ENCODE peak calls at places on chromosomes 11 and 22, in four cellular contexts. One of them, this sample, is unnamed.

GRCh38 chr11:120182790-120183491 is 27.9 kb upstream of the OAF start:
- DNase-seq in GM12878: no peak
- DNase-seq in H1: peak
- DNase-seq in SK-N-SH: no peak
- DNase-seq in this sample: peak

GRCh38 chr11:134634897-134635831 is 223.1 kb upstream of the B3GAT1 start:
- DNase-seq in GM12878: no peak
- DNase-seq in H1: no peak
- DNase-seq in SK-N-SH: peak
- DNase-seq in this sample: no peak

GRCh38 chr11:107683807-107684206 is 28.0 kb downstream of the SLN start:
- DNase-seq in GM12878: no peak
- DNase-seq in SK-N-SH: peak
- DNase-seq in H1: no peak
- DNase-seq in this sample: peak

GRCh38 chr11:94885133-94885532 is 88.2 kb downstream of the CWC15 start:
- DNase-seq in GM12878: peak
- DNase-seq in SK-N-SH: no peak
- DNase-seq in H1: no peak
- DNase-seq in this sample: no peak

GRCh38 chr11:112881461-112881860 is 79.8 kb upstream of the NCAM1 start:
- DNase-seq in GM12878: no peak
- DNase-seq in H1: peak
- DNase-seq in SK-N-SH: peak
- DNase-seq in this sample: peak

GRCh38 chr11:33959855-33960400 is 68.1 kb upstream of the LMO2 start:
- DNase-seq in H1: no peak
- DNase-seq in GM12878: no peak
- DNase-seq in SK-N-SH: no peak
- DNase-seq in this sample: no peak

GRCh38 chr22:39360674-39361413 is 11.1 kb downstream of the SYNGR1 start:
- DNase-seq in SK-N-SH: no peak
- DNase-seq in H1: no peak
- DNase-seq in GM12878: no peak
- DNase-seq in this sample: no peak

GRCh38 chr11:66016793-66017177 is 5.0 kb downstream of the CST6 start:
- DNase-seq in GM12878: no peak
- DNase-seq in SK-N-SH: no peak
- DNase-seq in H1: no peak
- DNase-seq in this sample: no peak

GRCh38 chr11:111561801-111562325 is 21.3 kb downstream of the LAYN start:
- DNase-seq in GM12878: no peak
- DNase-seq in SK-N-SH: no peak
- DNase-seq in H1: no peak
- DNase-seq in this sample: no peak

GRCh38 chr11:106827687-106828086 is 190.6 kb downstream of the GUCY1A2 start:
- DNase-seq in GM12878: no peak
- DNase-seq in H1: no peak
- DNase-seq in SK-N-SH: no peak
- DNase-seq in this sample: no peak

GRCh38 chr11:105224859-105225258 is 85.3 kb upstream of the CARD18 start:
- DNase-seq in GM12878: no peak
- DNase-seq in SK-N-SH: no peak
- DNase-seq in H1: no peak
- DNase-seq in this sample: no peak

GRCh38 chr22:19090183-19090582 is 32.0 kb downstream of the DGCR2 start:
- DNase-seq in GM12878: no peak
- DNase-seq in H1: no peak
- DNase-seq in SK-N-SH: no peak
- DNase-seq in this sample: no peak

GRCh38 chr22:46810856-46811786 is 48.7 kb downstream of the TBC1D22A start:
- DNase-seq in SK-N-SH: no peak
- DNase-seq in GM12878: no peak
- DNase-seq in H1: peak
- DNase-seq in this sample: no peak

GRCh38 chr22:46922037-46922436 is 159.6 kb downstream of the TBC1D22A start:
- DNase-seq in H1: no peak
- DNase-seq in SK-N-SH: no peak
- DNase-seq in GM12878: no peak
- DNase-seq in this sample: no peak

GRCh38 chr11:118697346-118697745 is 17.9 kb upstream of the TREH start:
- DNase-seq in GM12878: no peak
- DNase-seq in H1: no peak
- DNase-seq in SK-N-SH: no peak
- DNase-seq in this sample: no peak

GRCh38 chr11:45935349-45936064 is 13.1 kb downstream of the LARGE2 start:
- DNase-seq in H1: no peak
- DNase-seq in GM12878: no peak
- DNase-seq in SK-N-SH: no peak
- DNase-seq in this sample: no peak

GRCh38 chr22:41435560-41435959 is 11.0 kb downstream of the TOB2 start:
- DNase-seq in GM12878: no peak
- DNase-seq in SK-N-SH: no peak
- DNase-seq in H1: no peak
- DNase-seq in this sample: peak

GRCh38 chr11:3132271-3132781 is 32.8 kb downstream of the OSBPL5 start:
- DNase-seq in SK-N-SH: no peak
- DNase-seq in H1: no peak
- DNase-seq in GM12878: no peak
- DNase-seq in this sample: no peak

GRCh38 chr11:118666331-118666730 is 13.1 kb downstream of the TREH start:
- DNase-seq in SK-N-SH: no peak
- DNase-seq in H1: no peak
- DNase-seq in GM12878: no peak
- DNase-seq in this sample: no peak

GRCh38 chr11:112302226-112302868 is 41.7 kb upstream of the PLET1 start:
- DNase-seq in GM12878: no peak
- DNase-seq in H1: no peak
- DNase-seq in SK-N-SH: no peak
- DNase-seq in this sample: no peak

GRCh38 chr11:61616443-61616842 is 35.6 kb upstream of the SYT7 start:
- DNase-seq in SK-N-SH: no peak
- DNase-seq in H1: no peak
- DNase-seq in GM12878: no peak
- DNase-seq in this sample: no peak

DNA sequence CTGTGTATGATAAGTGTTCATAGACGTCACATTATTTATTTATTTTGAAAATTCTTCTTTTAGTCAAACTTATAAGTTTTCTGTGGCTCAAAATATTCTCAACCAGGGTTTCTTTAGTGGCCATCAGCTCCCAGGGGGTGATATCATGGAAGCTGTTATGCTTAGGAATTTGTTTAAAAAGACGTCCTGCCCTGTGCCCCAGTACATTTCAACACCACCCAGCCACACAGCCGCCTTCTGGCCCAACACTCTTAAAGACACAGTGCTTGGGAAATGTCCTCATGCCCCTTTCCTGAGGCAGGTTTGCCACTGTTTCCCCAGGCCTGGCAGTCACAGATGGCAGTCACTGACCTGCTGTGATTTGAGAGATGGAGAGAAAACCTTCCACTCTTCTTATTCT is 19.9 kb downstream of the TSKU start:
- DNase-seq in H1: no peak
- DNase-seq in GM12878: no peak
- DNase-seq in SK-N-SH: no peak
- DNase-seq in this sample: no peak
- TF ChIP-seq NRF1 in H1: no peak
- TF ChIP-seq NRF1 in GM12878: no peak
- TF ChIP-seq NRF1 in SK-N-SH: no peak
- TF ChIP-seq NRF1 in this sample: no peak

GRCh38 chr11:116653206-116653605 is 119.6 kb downstream of the BUD13 start:
- DNase-seq in GM12878: no peak
- DNase-seq in H1: no peak
- DNase-seq in SK-N-SH: no peak
- DNase-seq in this sample: no peak

GRCh38 chr11:116651757-116652237 is 121.0 kb downstream of the BUD13 start:
- DNase-seq in SK-N-SH: no peak
- DNase-seq in GM12878: no peak
- DNase-seq in H1: no peak
- DNase-seq in this sample: no peak

GRCh38 chr11:116650052-116650451 is 122.7 kb downstream of the BUD13 start:
- DNase-seq in SK-N-SH: no peak
- DNase-seq in H1: no peak
- DNase-seq in GM12878: no peak
- DNase-seq in this sample: no peak

GRCh38 chr11:116649268-116649667 is 123.5 kb downstream of the BUD13 start:
- DNase-seq in H1: no peak
- DNase-seq in SK-N-SH: no peak
- DNase-seq in GM12878: no peak
- DNase-seq in this sample: no peak

GRCh38 chr11:116651098-116651756 is 121.6 kb downstream of the BUD13 start:
- DNase-seq in GM12878: no peak
- DNase-seq in SK-N-SH: no peak
- DNase-seq in H1: no peak
- DNase-seq in this sample: peak
- TF ChIP-seq NRF1 in GM12878: no peak
- TF ChIP-seq NRF1 in SK-N-SH: no peak
- TF ChIP-seq NRF1 in H1: no peak
- TF ChIP-seq NRF1 in this sample: no peak

GRCh38 chr11:36818410-36818809 is 220.4 kb upstream of the RAG2 start:
- DNase-seq in SK-N-SH: peak
- DNase-seq in GM12878: no peak
- DNase-seq in H1: peak
- DNase-seq in this sample: peak

GRCh38 chr11:36822829-36823228 is 224.8 kb upstream of the RAG2 start:
- DNase-seq in GM12878: no peak
- DNase-seq in H1: no peak
- DNase-seq in SK-N-SH: no peak
- DNase-seq in this sample: no peak

DNA sequence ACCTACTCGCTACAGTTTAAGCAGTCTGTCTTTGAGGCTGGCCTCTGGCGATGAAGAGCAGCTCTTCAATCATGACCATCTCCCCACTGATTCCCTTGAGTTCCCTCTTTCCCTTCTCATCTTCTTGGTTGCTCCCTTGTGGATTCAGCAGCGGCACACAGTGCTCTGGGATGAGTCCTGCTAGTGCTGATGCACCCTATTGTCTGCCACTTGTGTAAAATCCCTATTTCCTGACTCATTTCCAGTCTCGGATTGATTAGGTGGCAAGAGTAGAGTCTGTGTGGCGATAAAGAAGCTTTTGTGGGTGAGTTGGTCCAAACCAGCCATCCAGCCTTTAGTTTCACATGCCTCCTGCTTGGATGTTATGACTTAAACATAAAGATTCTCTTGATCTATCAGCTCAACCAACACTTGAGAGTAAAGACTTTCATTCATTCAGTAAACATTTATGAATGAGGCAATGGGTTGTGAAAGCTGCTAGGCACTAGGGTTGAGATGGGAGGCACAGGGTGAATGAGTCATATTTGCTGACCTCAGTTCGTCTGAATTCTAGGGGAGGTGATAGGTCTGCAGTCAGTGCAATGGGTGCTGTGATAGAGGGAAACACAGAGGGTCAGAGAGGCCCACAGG is 219.4 kb upstream of the RAG2 start:
- DNase-seq in H1: no peak
- DNase-seq in GM12878: no peak
- DNase-seq in SK-N-SH: no peak
- DNase-seq in this sample: no peak
- TF ChIP-seq NRF1 in H1: no peak
- TF ChIP-seq NRF1 in GM12878: no peak
- TF ChIP-seq NRF1 in SK-N-SH: no peak
- TF ChIP-seq NRF1 in this sample: no peak

GRCh38 chr11:288328-289144 is at the start of gene PGGHG:
- DNase-seq in SK-N-SH: peak
- DNase-seq in H1: peak
- DNase-seq in GM12878: no peak
- DNase-seq in this sample: peak
- TF ChIP-seq NRF1 in SK-N-SH: no peak
- TF ChIP-seq NRF1 in H1: no peak
- TF ChIP-seq NRF1 in GM12878: no peak
- TF ChIP-seq NRF1 in this sample: no peak

DNA sequence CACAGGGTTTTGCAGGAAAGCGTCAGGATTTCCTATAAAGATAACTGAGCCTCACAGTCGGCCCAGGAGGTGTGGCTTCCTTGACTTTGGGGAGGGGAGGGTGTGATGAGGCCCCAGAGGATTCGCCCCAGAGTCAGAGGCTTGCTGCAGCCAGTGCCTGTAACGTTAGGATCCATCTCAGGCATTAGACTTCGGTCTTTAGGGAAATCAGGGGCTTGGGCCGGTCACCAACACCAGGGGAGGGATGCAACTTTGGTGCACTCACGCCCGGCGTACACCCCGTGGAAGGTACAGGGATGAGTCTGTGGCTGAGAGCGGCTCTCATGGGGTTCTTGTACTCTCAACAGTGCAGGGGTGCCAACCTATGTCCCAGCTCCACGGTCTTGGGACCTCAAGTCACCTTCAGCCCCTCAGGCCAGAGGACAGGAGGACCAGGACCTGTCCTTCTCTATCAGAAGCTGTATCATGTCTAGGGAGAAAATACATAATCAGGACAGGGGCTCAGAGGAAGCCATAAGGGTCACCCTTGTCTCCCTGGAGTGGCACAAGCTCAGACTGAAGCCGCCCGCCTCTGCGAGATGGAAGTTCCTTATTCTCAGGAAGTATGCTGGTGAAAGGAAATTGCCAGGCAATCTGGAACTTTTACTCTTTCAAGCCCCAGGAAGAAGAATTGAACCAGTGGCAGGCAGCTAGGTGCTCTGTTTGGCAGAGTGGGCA is 5.5 kb upstream of the ANO1 start:
- DNase-seq in H1: peak
- DNase-seq in GM12878: no peak
- DNase-seq in SK-N-SH: peak
- DNase-seq in this sample: no peak
- TF ChIP-seq NRF1 in H1: no peak
- TF ChIP-seq NRF1 in GM12878: no peak
- TF ChIP-seq NRF1 in SK-N-SH: no peak
- TF ChIP-seq NRF1 in this sample: no peak

GRCh38 chr22:42711281-42711731 is 9.4 kb downstream of the A4GALT start:
- DNase-seq in GM12878: no peak
- DNase-seq in SK-N-SH: no peak
- DNase-seq in H1: no peak
- DNase-seq in this sample: no peak
- TF ChIP-seq NRF1 in GM12878: no peak
- TF ChIP-seq NRF1 in SK-N-SH: no peak
- TF ChIP-seq NRF1 in H1: no peak
- TF ChIP-seq NRF1 in this sample: no peak

GRCh38 chr11:18669211-18669593 is 29.4 kb upstream of the TMEM86A start:
- DNase-seq in GM12878: no peak
- DNase-seq in H1: no peak
- DNase-seq in SK-N-SH: no peak
- DNase-seq in this sample: peak
- TF ChIP-seq NRF1 in GM12878: no peak
- TF ChIP-seq NRF1 in H1: no peak
- TF ChIP-seq NRF1 in SK-N-SH: no peak
- TF ChIP-seq NRF1 in this sample: no peak

DNA sequence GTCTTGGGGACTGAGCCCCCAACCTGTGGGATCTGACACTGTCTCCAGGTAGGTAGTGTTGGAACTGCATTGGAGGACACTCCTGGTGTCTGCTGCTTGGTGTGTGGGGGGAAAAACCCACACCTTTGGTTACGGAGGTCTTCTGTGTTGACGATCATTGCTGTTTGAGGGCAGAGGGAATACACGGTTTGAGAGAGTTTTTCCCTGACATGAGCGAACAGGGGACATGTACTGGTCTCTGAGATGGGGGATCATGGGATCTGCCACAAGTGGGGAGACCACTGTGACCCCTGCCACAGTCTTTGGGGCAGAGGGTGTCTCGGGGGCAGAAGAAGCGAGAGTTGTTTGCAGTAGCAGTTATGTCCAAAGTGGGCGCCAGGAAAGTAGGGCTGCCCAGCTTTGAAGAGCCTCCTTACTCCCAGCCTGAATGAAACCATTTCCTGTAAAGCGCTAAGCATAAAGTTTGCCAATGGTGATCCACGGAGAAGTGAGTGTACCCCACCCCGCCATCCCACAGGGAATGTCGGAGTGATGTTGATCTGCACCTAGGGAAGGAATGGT is 5.4 kb upstream of the SAA2 start:
- DNase-seq in H1: peak
- DNase-seq in GM12878: no peak
- DNase-seq in SK-N-SH: no peak
- DNase-seq in this sample: no peak
- TF ChIP-seq NRF1 in H1: no peak
- TF ChIP-seq NRF1 in GM12878: no peak
- TF ChIP-seq NRF1 in SK-N-SH: no peak
- TF ChIP-seq NRF1 in this sample: no peak